ENCODE peak calls at places on chromosomes 2 and 18, in nine cellular contexts. P is GM13976; U is astrocyte of the spinal cord; F is colonic mucosa; E is lower lobe of right lung; I is PC-3; D is endothelial cell of umbilical vein; O is dorsolateral prefrontal cortex; Q is CD4-positive, alpha-beta T cell. T is an unnamed sample.

GRCh38 chr2:85748948-85749875 is 4.6 kb upstream of the ATOH8 start:
- DNase-seq in D (no peak), P (no peak), F (no peak), Q (no peak), E (no peak), O (no peak), U (no peak), I (no peak), T (no peak)

GRCh38 chr2:180006236-180006635 is 861 bp downstream of the CWC22 start:
- DNase-seq in P (no peak), U (no peak), F (no peak), D (no peak), Q (no peak), E (no peak), I (no peak), O (no peak), T (no peak)

GRCh38 chr2:126720647-126721046 is 64.7 kb downstream of the GYPC start:
- DNase-seq in P (no peak), F (no peak), E (no peak), D (no peak), U (no peak), I (no peak), O (no peak), Q (no peak), T (no peak)

GRCh38 chr2:168758970-168759820 is 43.2 kb upstream of the NOSTRIN start:
- DNase-seq in P (peak), I (peak), D (peak), E (no peak), O (no peak), Q (no peak), U (peak), F (no peak), T (no peak)

GRCh38 chr2:157468931-157469708 is 25.2 kb upstream of the CYTIP start:
- DNase-seq in F (no peak), O (no peak), I (peak), D (peak), Q (no peak), U (peak), P (peak), E (no peak), T (no peak)

GRCh38 chr2:9770308-9771100 is 72.8 kb upstream of the TAF1B start:
- DNase-seq in D (peak), O (peak), E (no peak), Q (peak), I (peak), F (peak), U (peak), P (peak), T (peak)

GRCh38 chr2:136247204-136247990 is 129.4 kb upstream of the CXCR4 start:
- DNase-seq in O (peak), I (peak), D (no peak), F (no peak), Q (no peak), U (peak), E (peak), P (no peak), T (no peak)

GRCh38 chr2:46030330-46030729 is 266.9 kb upstream of the EPAS1 start:
- DNase-seq in Q (no peak), O (no peak), U (no peak), F (no peak), I (no peak), P (no peak), E (no peak), D (no peak), T (no peak)

GRCh38 chr18:60753753-60754152 is 381.2 kb upstream of the MC4R start:
- DNase-seq in U (no peak), I (no peak), P (no peak), E (no peak), Q (no peak), D (peak), F (no peak), O (no peak), T (no peak)

GRCh38 chr2:205133544-205133943 is 548.8 kb upstream of the NRP2 start:
- DNase-seq in I (no peak), E (no peak), P (no peak), U (no peak), O (no peak), Q (no peak), D (no peak), F (no peak), T (no peak)

GRCh38 chr2:217988014-217988839 is 14.6 kb downstream of the TNS1 start:
- DNase-seq in F (peak), O (peak), E (peak), P (peak), I (peak), Q (peak), U (peak), D (peak), T (peak)

GRCh38 chr18:939958-940357 is 35.3 kb downstream of the ADCYAP1 start:
- DNase-seq in O (no peak), P (no peak), U (no peak), E (no peak), F (no peak), Q (no peak), D (no peak), I (no peak), T (no peak)

GRCh38 chr2:191580581-191580980 is 97.4 kb upstream of the NABP1 start:
- DNase-seq in D (no peak), O (no peak), F (no peak), P (no peak), I (peak), E (no peak), Q (no peak), U (no peak), T (no peak)

GRCh38 chr2:65273344-65273743 is 45.7 kb downstream of the ACTR2 start:
- DNase-seq in E (no peak), D (no peak), P (no peak), I (no peak), U (no peak), F (no peak), O (no peak), Q (no peak), T (no peak)

GRCh38 chr2:85839461-85839860 is 49.3 kb downstream of the ST3GAL5 start:
- DNase-seq in E (no peak), O (no peak), F (no peak), I (no peak), U (no peak), D (no peak), P (no peak), Q (no peak), T (no peak)

GRCh38 chr2:227932403-227932802 is 61.0 kb downstream of the DAW1 start:
- DNase-seq in U (no peak), D (no peak), I (peak), Q (no peak), E (no peak), O (no peak), P (no peak), F (no peak), T (no peak)

GRCh38 chr2:203790134-203790533 is 77.4 kb upstream of the CTLA4 start:
- DNase-seq in Q (no peak), P (no peak), I (no peak), U (peak), E (no peak), D (peak), O (no peak), F (no peak), T (no peak)

GRCh38 chr18:68148862-68149261 is 566.0 kb downstream of the TMX3 start:
- DNase-seq in Q (no peak), I (no peak), D (no peak), O (no peak), U (no peak), E (no peak), F (no peak), P (no peak), T (no peak)

GRCh38 chr2:129167456-129167855 is 812.0 kb upstream of the RAB6C start:
- DNase-seq in U (no peak), D (no peak), P (no peak), O (no peak), I (no peak), E (no peak), Q (no peak), F (no peak), T (no peak)

GRCh38 chr18:69349912-69350597 is 50.6 kb upstream of the DOK6 start:
- DNase-seq in O (no peak), F (no peak), E (no peak), Q (no peak), P (no peak), U (no peak), I (no peak), D (no peak), T (no peak)

GRCh38 chr18:36560187-36560586 is 262.7 kb downstream of the FHOD3 start:
- DNase-seq in Q (no peak), D (no peak), O (no peak), F (no peak), P (no peak), E (no peak), I (no peak), U (no peak), T (no peak)

GRCh38 chr2:217393585-217394032 is 533.7 kb upstream of the TNP1 start:
- DNase-seq in I (peak), E (no peak), Q (no peak), P (no peak), O (no peak), D (no peak), F (peak), U (peak), T (no peak)

GRCh38 chr2:17587469-17587868 is 47.0 kb downstream of the VSNL1 start:
- DNase-seq in Q (no peak), O (no peak), E (no peak), D (no peak), U (no peak), I (no peak), F (no peak), P (no peak), T (no peak)

GRCh38 chr2:12169060-12169406 is 422.6 kb downstream of the LPIN1 start:
- DNase-seq in I (no peak), F (no peak), U (peak), Q (no peak), P (no peak), O (no peak), E (no peak), D (peak), T (no peak)

GRCh38 chr2:26471278-26471677 is 6.6 kb downstream of the OTOF start:
- DNase-seq in U (no peak), P (no peak), O (no peak), Q (no peak), I (peak), D (no peak), F (no peak), E (no peak), T (no peak)

GRCh38 chr2:105609756-105610397 is 134.8 kb upstream of the NCK2 start:
- DNase-seq in Q (no peak), I (no peak), O (no peak), D (no peak), F (no peak), P (no peak), E (no peak), U (no peak), T (no peak)

GRCh38 chr2:102703748-102704147 is 58.1 kb upstream of the TMEM182 start:
- DNase-seq in U (peak), O (no peak), Q (no peak), F (no peak), I (peak), D (peak), P (peak), E (no peak), T (no peak)

GRCh38 chr2:130864830-130865229 is 28.1 kb downstream of the ARHGEF4 start:
- DNase-seq in O (peak), Q (no peak), E (no peak), I (peak), U (peak), F (peak), P (no peak), D (no peak), T (no peak)

GRCh38 chr2:14140009-14140408 is 492.5 kb upstream of the LRATD1 start:
- DNase-seq in Q (no peak), U (no peak), F (no peak), P (no peak), D (no peak), E (no peak), I (no peak), O (no peak), T (no peak)

GRCh38 chr18:77078671-77079070 is 53.9 kb downstream of the MBP start:
- DNase-seq in D (no peak), F (no peak), U (no peak), O (no peak), E (no peak), I (no peak), P (peak), Q (no peak), T (no peak)

GRCh38 chr2:68588589-68588988 is 54.8 kb upstream of the PROKR1 start:
- DNase-seq in E (no peak), I (peak), F (no peak), U (no peak), Q (no peak), P (no peak), D (no peak), O (no peak), T (no peak)

GRCh38 chr2:68591225-68591624 is 52.2 kb upstream of the PROKR1 start:
- DNase-seq in F (no peak), P (no peak), I (no peak), O (no peak), E (no peak), Q (no peak), U (no peak), D (no peak), T (no peak)

GRCh38 chr2:68594041-68594440 is 49.3 kb upstream of the PROKR1 start:
- DNase-seq in O (no peak), U (no peak), D (no peak), F (no peak), E (no peak), P (no peak), Q (no peak), I (no peak), T (no peak)

GRCh38 chr2:68589963-68590362 is 53.4 kb upstream of the PROKR1 start:
- DNase-seq in Q (no peak), F (no peak), O (no peak), E (no peak), U (no peak), I (no peak), P (no peak), D (no peak), T (no peak)

GRCh38 chr2:68590702-68591101 is 52.7 kb upstream of the PROKR1 start:
- DNase-seq in I (no peak), Q (no peak), U (no peak), E (no peak), F (no peak), O (no peak), D (no peak), P (no peak), T (no peak)
- TF ChIP-seq CTCF in I (no peak), Q (no peak), U (no peak), E (no peak), F (no peak), O (no peak), D (no peak), P (no peak), T (no peak)

GRCh38 chr2:143399679-143400078 is 270.5 kb downstream of the ARHGAP15 start:
- DNase-seq in F (no peak), O (no peak), D (no peak), P (no peak), E (no peak), U (no peak), Q (no peak), I (peak), T (no peak)

GRCh38 chr2:143398701-143399260 is 269.6 kb downstream of the ARHGAP15 start:
- DNase-seq in I (no peak), U (no peak), D (no peak), O (no peak), E (no peak), Q (no peak), P (no peak), F (no peak), T (no peak)

GRCh38 chr2:143397886-143398614 is 268.8 kb downstream of the ARHGAP15 start:
- DNase-seq in O (no peak), E (no peak), U (peak), P (no peak), D (no peak), I (peak), F (no peak), Q (no peak), T (no peak)

GRCh38 chr2:143402462-143402861 is 273.2 kb downstream of the ARHGAP15 start:
- DNase-seq in E (no peak), I (no peak), F (no peak), Q (no peak), D (no peak), O (no peak), P (no peak), U (no peak), T (no peak)
- TF ChIP-seq CTCF in E (no peak), I (no peak), F (no peak), Q (no peak), D (no peak), O (no peak), P (no peak), U (no peak), T (no peak)

DNA sequence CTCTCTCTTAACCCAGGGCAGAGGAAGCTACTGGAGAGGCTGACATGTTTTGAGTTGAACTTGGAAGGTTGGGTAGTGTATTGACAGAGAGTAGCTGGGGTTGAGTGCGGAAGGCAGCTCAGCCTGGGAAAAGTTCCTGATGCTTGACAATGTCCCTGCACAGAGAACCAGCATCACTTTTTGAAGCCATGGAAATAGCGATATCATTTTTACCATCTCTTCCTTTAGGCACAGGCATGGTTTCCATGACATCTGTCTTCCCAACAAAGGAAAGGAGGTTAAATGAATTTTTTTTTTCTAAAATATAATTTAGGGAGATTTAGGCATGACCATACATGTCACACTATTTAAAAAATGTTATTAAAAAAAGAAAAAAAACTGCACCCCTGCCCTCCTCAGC is 78.3 kb upstream of the KCNE4 start:
- DNase-seq in E (no peak), D (no peak), Q (no peak), I (no peak), P (no peak), F (no peak), U (no peak), O (no peak), T (no peak)
- TF ChIP-seq CTCF in E (no peak), D (no peak), Q (no peak), I (no peak), P (no peak), F (no peak), U (no peak), O (no peak), T (no peak)

DNA sequence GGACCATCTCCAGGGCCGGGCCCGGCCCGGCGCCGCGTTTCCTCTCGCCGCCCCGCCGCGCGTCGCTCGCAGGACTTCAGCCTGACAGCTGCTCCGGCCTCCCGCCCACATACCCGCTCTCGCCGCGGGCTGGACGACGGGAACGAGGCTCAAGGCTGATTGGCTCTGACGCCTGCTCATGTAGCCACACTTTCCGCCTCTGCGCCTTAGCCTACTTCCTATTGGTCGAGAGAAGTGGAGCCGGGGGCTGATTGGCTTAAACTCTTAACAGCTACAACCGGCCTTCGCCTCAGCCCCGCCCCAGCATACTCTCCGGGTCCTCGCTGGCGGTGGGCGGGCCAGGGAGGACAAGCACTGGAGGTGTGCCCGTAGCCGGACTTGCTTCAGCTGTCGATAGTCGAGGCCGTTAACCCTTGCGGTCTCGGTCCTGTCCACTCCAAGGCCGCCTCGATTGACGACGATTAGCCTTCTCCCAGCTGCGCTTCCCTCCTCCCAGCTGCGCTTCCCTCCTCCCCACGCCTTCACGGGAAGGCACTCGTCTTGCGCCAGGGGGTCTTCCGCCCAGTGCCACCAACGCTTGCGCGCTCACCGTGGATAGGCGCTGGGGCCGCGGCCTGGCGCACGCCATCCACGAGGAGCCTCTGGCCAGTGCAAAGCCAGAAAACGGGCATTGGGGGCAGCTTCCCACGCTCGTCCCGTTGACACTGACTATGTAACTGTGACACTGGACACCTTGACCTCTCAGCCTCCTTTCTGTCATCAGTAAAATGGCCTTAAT is at the start of gene PRADC1:
- DNase-seq in U (peak), D (peak), Q (peak), F (peak), I (peak), E (peak), O (peak), P (peak), T (peak)
- TF ChIP-seq CTCF in U (no peak), D (no peak), Q (no peak), F (no peak), I (no peak), E (no peak), O (no peak), P (no peak), T (no peak)

GRCh38 chr2:88416016-88416663 is 36.4 kb downstream of the FOXI3 start:
- DNase-seq in I (no peak), D (no peak), U (no peak), O (no peak), Q (no peak), P (no peak), F (no peak), E (no peak), T (no peak)
- TF ChIP-seq CTCF in I (no peak), D (no peak), U (no peak), O (no peak), Q (no peak), P (no peak), F (no peak), E (no peak), T (no peak)